ENCODE peak calls at places on chromosome 5, in nine cellular contexts. G is bronchial epithelial cell, Y is DND-41, X is tibial artery, K is right atrium auricular region, T is colonic mucosa, R is lower lobe of right lung, C is HCT116, S is brain microvascular endothelial cell. Z is an unnamed sample.

GRCh38 chr5:77379558-77380061 is 112.5 kb downstream of the WDR41 start:
- DNase-seq in G (no peak), Y (no peak), X (no peak), K (no peak), T (no peak), R (no peak), C (no peak), S (no peak), Z (no peak)

GRCh38 chr5:127892467-127893207 is 189.4 kb downstream of the CCDC192 start:
- DNase-seq in G (peak; percentile 76), Y (no peak), X (no peak), K (no peak), T (no peak), R (no peak), C (peak; percentile 59), S (peak; percentile 78), Z (no peak)

GRCh38 chr5:1548702-1549523 is 25.2 kb upstream of the LPCAT1 start:
- DNase-seq in G (no peak), Y (peak; percentile 0), X (peak; percentile 44), K (peak; percentile 44), T (peak; percentile 23), R (peak; percentile 43), C (no peak), S (no peak), Z (no peak)

GRCh38 chr5:12294151-12294550 is 389.9 kb upstream of the CTNND2 start:
- DNase-seq in G (no peak), Y (no peak), X (no peak), K (no peak), T (no peak), R (no peak), C (no peak), S (no peak), Z (no peak)

GRCh38 chr5:96902876-96903275 is 26.6 kb downstream of the ERAP2 start:
- DNase-seq in G (no peak), Y (no peak), X (no peak), K (no peak), T (no peak), R (no peak), C (no peak), S (no peak), Z (no peak)

GRCh38 chr5:172496671-172497371 is 42.5 kb upstream of the SH3PXD2B start:
- DNase-seq in G (no peak), Y (no peak), X (peak; percentile 64), K (peak; percentile 67), T (peak; percentile 19), R (no peak), C (no peak), S (peak; percentile 43), Z (peak; percentile 64)

GRCh38 chr5:158133369-158133768 is 274.4 kb upstream of the CLINT1 start:
- DNase-seq in G (no peak), Y (no peak), X (no peak), K (no peak), T (no peak), R (no peak), C (no peak), S (peak; percentile 33), Z (no peak)

GRCh38 chr5:34586117-34586885 is 69.8 kb upstream of the RAI14 start:
- DNase-seq in G (peak; percentile 100), Y (no peak), X (no peak), K (no peak), T (no peak), R (no peak), C (no peak), S (peak; percentile 91), Z (no peak)

GRCh38 chr5:96517294-96517693 is 84.2 kb upstream of the PCSK1 start:
- DNase-seq in G (no peak), Y (no peak), X (no peak), K (no peak), T (no peak), R (no peak), C (no peak), S (peak; percentile 4), Z (no peak)

GRCh38 chr5:69035665-69036064 is 58.1 kb upstream of the SLC30A5 start:
- DNase-seq in G (peak; percentile 28), Y (no peak), X (no peak), K (no peak), T (no peak), R (no peak), C (no peak), S (no peak), Z (no peak)

GRCh38 chr5:55868846-55869245 is 17.7 kb downstream of the IL31RA start:
- DNase-seq in G (peak; percentile 100), Y (no peak), X (no peak), K (no peak), T (no peak), R (no peak), C (peak; percentile 82), S (peak; percentile 99), Z (no peak)

GRCh38 chr5:153654892-153655520 is 164.5 kb downstream of the GRIA1 start:
- DNase-seq in G (no peak), Y (no peak), X (no peak), K (no peak), T (no peak), R (no peak), C (no peak), S (no peak), Z (no peak)

GRCh38 chr5:143435207-143435657 is 31.7 kb upstream of the NR3C1 start:
- DNase-seq in G (no peak), Y (peak; percentile 67), X (no peak), K (no peak), T (peak; percentile 24), R (no peak), C (no peak), S (no peak), Z (no peak)

GRCh38 chr5:9245071-9245470 is 300.8 kb downstream of the SEMA5A start:
- DNase-seq in G (no peak), Y (no peak), X (no peak), K (no peak), T (no peak), R (no peak), C (no peak), S (peak; percentile 62), Z (no peak)

GRCh38 chr5:113061851-113062631 is 85.4 kb downstream of the DCP2 start:
- DNase-seq in G (peak; percentile 35), Y (no peak), X (no peak), K (no peak), T (no peak), R (no peak), C (no peak), S (peak; percentile 36), Z (no peak)

GRCh38 chr5:150300496-150301169 is 2.1 kb downstream of the ARSI start:
- DNase-seq in G (no peak), Y (no peak), X (no peak), K (no peak), T (no peak), R (no peak), C (no peak), S (no peak), Z (no peak)

DNA sequence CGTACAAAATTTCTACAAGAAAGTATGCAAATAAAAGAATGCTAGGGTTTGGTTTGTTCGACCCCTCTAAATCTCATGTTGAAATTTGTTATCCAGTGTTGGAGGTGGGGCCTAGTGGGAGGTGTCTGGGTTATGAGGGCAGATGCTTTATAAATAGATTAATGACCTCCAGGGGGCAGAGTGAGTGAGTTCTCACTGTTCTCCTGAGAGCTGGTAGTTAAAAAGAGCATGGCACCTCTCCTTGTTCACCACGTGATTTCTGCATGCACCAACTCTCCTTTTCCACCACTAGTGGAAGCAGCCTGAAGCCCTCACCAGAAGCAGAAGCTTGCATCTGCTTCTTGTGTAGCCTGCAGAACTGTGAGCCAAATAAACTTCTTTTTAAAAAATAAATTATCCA is 50.4 kb upstream of the FAM170A start:
- DNase-seq in G (peak; percentile 59), Y (peak; percentile 14), X (no peak), K (no peak), T (no peak), R (no peak), C (peak; percentile 70), S (peak; percentile 14), Z (no peak)
- TF ChIP-seq CTCF in G (peak; percentile 38), Y (peak; percentile 33), X (no peak), K (no peak), T (no peak), R (peak; percentile 17), C (peak; percentile 43), S (peak; percentile 45), Z (no peak)

GRCh38 chr5:125402787-125403186 is 656.3 kb upstream of the ZNF608 start:
- DNase-seq in G (no peak), Y (no peak), X (no peak), K (no peak), T (no peak), R (no peak), C (no peak), S (no peak), Z (no peak)
- H3K4me3 ChIP-seq in G (no peak overlapping the region), Y (no peak overlapping the region), X (no peak overlapping the region), K (no peak overlapping the region), T (no peak overlapping the region), R (no peak overlapping the region), C (no peak overlapping the region), S (no peak overlapping the region), Z (no peak overlapping the region)

DNA sequence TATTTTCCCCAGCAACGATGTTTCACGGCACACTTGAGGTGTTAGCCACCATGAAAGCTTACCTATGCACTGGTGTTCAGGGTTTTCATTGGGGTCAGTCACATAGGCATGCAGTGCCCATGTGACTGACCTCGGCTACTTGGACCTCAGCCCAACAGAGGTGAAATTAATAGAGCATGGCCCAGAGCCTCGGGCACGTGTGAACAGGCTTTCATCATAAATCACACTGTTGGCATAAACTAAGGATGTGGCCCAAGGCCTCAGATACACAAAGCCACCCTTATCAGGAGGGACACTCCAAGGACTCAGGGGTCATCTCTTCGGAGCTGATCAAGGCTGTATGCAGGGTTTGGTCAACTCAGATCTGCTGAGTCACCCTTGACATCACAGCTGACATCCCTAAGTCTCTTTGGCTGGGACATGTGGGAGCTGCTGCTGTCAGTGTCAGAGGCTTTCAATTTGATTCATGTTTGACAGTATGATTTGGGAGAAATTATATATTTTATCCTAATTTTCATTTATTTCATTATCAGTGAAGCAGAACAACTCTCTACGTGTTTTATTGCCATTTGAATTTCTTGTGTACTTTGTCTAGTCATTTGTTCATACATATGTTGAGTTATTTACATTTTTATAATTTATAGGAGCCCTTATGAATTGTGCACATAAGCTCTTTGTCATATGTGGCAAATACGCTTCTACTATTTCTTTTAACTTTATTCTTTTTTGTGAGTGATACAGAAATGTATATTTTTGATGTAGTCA is 59.7 kb upstream of the ANKRD33B start:
- DNase-seq in G (no peak), Y (no peak), X (no peak), K (no peak), T (no peak), R (no peak), C (no peak), S (no peak), Z (no peak)
- TF ChIP-seq CTCF in G (no peak), Y (no peak), X (no peak), K (no peak), T (no peak), R (no peak), C (no peak), S (no peak), Z (no peak)

GRCh38 chr5:65989115-65989514 is 62.7 kb downstream of the ERBIN start:
- DNase-seq in G (no peak), Y (no peak), X (no peak), K (no peak), T (no peak), R (no peak), C (no peak), S (no peak), Z (no peak)

GRCh38 chr5:65992630-65993029 is 66.3 kb downstream of the ERBIN start:
- DNase-seq in G (no peak), Y (no peak), X (no peak), K (no peak), T (no peak), R (no peak), C (no peak), S (no peak), Z (no peak)

GRCh38 chr5:65999061-65999723 is 72.8 kb downstream of the ERBIN start:
- DNase-seq in G (no peak), Y (no peak), X (no peak), K (no peak), T (no peak), R (no peak), C (no peak), S (no peak), Z (no peak)

GRCh38 chr5:65994117-65994786 is 67.9 kb downstream of the ERBIN start:
- DNase-seq in G (no peak), Y (no peak), X (no peak), K (no peak), T (no peak), R (no peak), C (no peak), S (no peak), Z (no peak)
- H3K4me3 ChIP-seq in G (no peak overlapping the region), Y (no peak overlapping the region), X (no peak overlapping the region), K (no peak overlapping the region), T (no peak overlapping the region), R (no peak overlapping the region), C (no peak overlapping the region), S (no peak overlapping the region), Z (no peak overlapping the region)